ENCODE peak calls at places on chromosomes 6 and 20, in four cellular contexts. One of them, this sample, is unnamed.

GRCh38 chr20:32139947-32140346 is 30.4 kb downstream of the TM9SF4 start:
- DNase-seq in K562: no peak
- DNase-seq in GM12878: peak; percentile 53
- DNase-seq in WTC11: no peak
- DNase-seq in this sample: no peak

GRCh38 chr6:119289651-119290050 is 59.9 kb downstream of the MAN1A1 start:
- DNase-seq in K562: no peak
- DNase-seq in GM12878: no peak
- DNase-seq in WTC11: no peak
- DNase-seq in this sample: no peak

GRCh38 chr6:143655541-143655940 is 22.2 kb upstream of the PHACTR2 start:
- DNase-seq in GM12878: no peak
- DNase-seq in WTC11: no peak
- DNase-seq in K562: no peak
- DNase-seq in this sample: peak; percentile 52

GRCh38 chr6:19999319-20000191 is 162.4 kb downstream of the ID4 start:
- DNase-seq in K562: peak; percentile 77
- DNase-seq in GM12878: peak; percentile 25
- DNase-seq in WTC11: no peak
- DNase-seq in this sample: no peak

GRCh38 chr6:157597461-157598312 is 216.7 kb downstream of the ZDHHC14 start:
- DNase-seq in GM12878: no peak
- DNase-seq in K562: no peak
- DNase-seq in WTC11: peak; percentile 59
- DNase-seq in this sample: peak; percentile 56

GRCh38 chr6:20919677-20920385 is 385.6 kb downstream of the CDKAL1 start:
- DNase-seq in K562: no peak
- DNase-seq in GM12878: peak; percentile 59
- DNase-seq in WTC11: no peak
- DNase-seq in this sample: no peak

GRCh38 chr20:15842872-15843271 is 730.4 kb downstream of the KIF16B start:
- DNase-seq in GM12878: no peak
- DNase-seq in WTC11: no peak
- DNase-seq in K562: no peak
- DNase-seq in this sample: no peak

GRCh38 chr6:19554356-19555225 is 282.6 kb upstream of the ID4 start:
- DNase-seq in GM12878: no peak
- DNase-seq in WTC11: no peak
- DNase-seq in K562: no peak
- DNase-seq in this sample: no peak

GRCh38 chr20:37373020-37373592 is 27.2 kb downstream of the SRC start:
- DNase-seq in K562: no peak
- DNase-seq in GM12878: no peak
- DNase-seq in WTC11: no peak
- DNase-seq in this sample: no peak

GRCh38 chr6:73134588-73134987 is 90.7 kb downstream of the KHDC1L start:
- DNase-seq in GM12878: no peak
- DNase-seq in WTC11: peak; percentile 96
- DNase-seq in K562: peak; percentile 23
- DNase-seq in this sample: peak; percentile 16

GRCh38 chr6:75602897-75603395 is 1.3 kb downstream of the SENP6 start:
- DNase-seq in WTC11: no peak
- DNase-seq in GM12878: no peak
- DNase-seq in K562: peak; percentile 16
- DNase-seq in this sample: no peak

GRCh38 chr20:32780278-32780677 is 18.1 kb downstream of the DNMT3B start:
- DNase-seq in K562: no peak
- DNase-seq in GM12878: no peak
- DNase-seq in WTC11: no peak
- DNase-seq in this sample: no peak

GRCh38 chr6:29965873-29966601 is 23.7 kb downstream of the HLA-A start:
- DNase-seq in GM12878: peak; percentile 62
- DNase-seq in K562: peak; percentile 58
- DNase-seq in WTC11: no peak
- DNase-seq in this sample: peak; percentile 95

GRCh38 chr6:10487668-10488327 is 33.4 kb upstream of the GCNT2 start:
- DNase-seq in WTC11: peak; percentile 55
- DNase-seq in K562: no peak
- DNase-seq in GM12878: no peak
- DNase-seq in this sample: no peak

GRCh38 chr6:2531426-2532208 is 219.1 kb downstream of the MYLK4 start:
- DNase-seq in K562: no peak
- DNase-seq in GM12878: no peak
- DNase-seq in WTC11: no peak
- DNase-seq in this sample: no peak

GRCh38 chr6:31547727-31548422 is 467 bp downstream of the NFKBIL1 start:
- DNase-seq in GM12878: no peak
- DNase-seq in WTC11: no peak
- DNase-seq in K562: peak; percentile 33
- DNase-seq in this sample: no peak

GRCh38 chr20:63314566-63315239 is 21.7 kb downstream of the COL20A1 start:
- DNase-seq in GM12878: no peak
- DNase-seq in WTC11: no peak
- DNase-seq in K562: no peak
- DNase-seq in this sample: no peak

GRCh38 chr20:62065669-62066338 is at the start of gene TAF4:
- DNase-seq in K562: peak; percentile 98
- DNase-seq in WTC11: peak; percentile 70
- DNase-seq in GM12878: no peak
- DNase-seq in this sample: peak; percentile 59

GRCh38 chr6:7894272-7895124 is 16.1 kb downstream of the TXNDC5 start:
- DNase-seq in GM12878: no peak
- DNase-seq in WTC11: no peak
- DNase-seq in K562: no peak
- DNase-seq in this sample: no peak

GRCh38 chr6:68891419-68891818 is 256.3 kb downstream of the ADGRB3 start:
- DNase-seq in WTC11: no peak
- DNase-seq in GM12878: no peak
- DNase-seq in K562: no peak
- DNase-seq in this sample: no peak

GRCh38 chr20:36951198-36951976 is at the start of gene SAMHD1:
- DNase-seq in WTC11: peak; percentile 97
- DNase-seq in GM12878: peak; percentile 96
- DNase-seq in K562: peak; percentile 100
- DNase-seq in this sample: peak; percentile 100

GRCh38 chr6:43436577-43437282 is 9.4 kb downstream of the ABCC10 start:
- DNase-seq in GM12878: no peak
- DNase-seq in K562: no peak
- DNase-seq in WTC11: no peak
- DNase-seq in this sample: peak; percentile 97

GRCh38 chr6:3318821-3319540 is 60.2 kb downstream of the PSMG4 start:
- DNase-seq in K562: no peak
- DNase-seq in GM12878: no peak
- DNase-seq in WTC11: no peak
- DNase-seq in this sample: no peak

GRCh38 chr20:32285082-32285620 is 7.7 kb downstream of the KIF3B start:
- DNase-seq in WTC11: no peak
- DNase-seq in GM12878: peak; percentile 40
- DNase-seq in K562: no peak
- DNase-seq in this sample: no peak

GRCh38 chr6:31386977-31387376 is 16.4 kb upstream of the MICA start:
- DNase-seq in WTC11: no peak
- DNase-seq in GM12878: no peak
- DNase-seq in K562: no peak
- DNase-seq in this sample: peak; percentile 60

GRCh38 chr20:44716309-44717106 is 1.3 kb downstream of the CCN5 start:
- DNase-seq in K562: no peak
- DNase-seq in WTC11: no peak
- DNase-seq in GM12878: no peak
- DNase-seq in this sample: no peak
- TF ChIP-seq ETV6 in K562: no peak
- TF ChIP-seq ETV6 in WTC11: no peak
- TF ChIP-seq ETV6 in GM12878: no peak
- TF ChIP-seq ETV6 in this sample: no peak

GRCh38 chr6:110689275-110689935 is 125.9 kb downstream of the CDK19 start:
- DNase-seq in WTC11: no peak
- DNase-seq in GM12878: no peak
- DNase-seq in K562: no peak
- DNase-seq in this sample: no peak
- TF ChIP-seq ETV6 in WTC11: no peak
- TF ChIP-seq ETV6 in GM12878: no peak
- TF ChIP-seq ETV6 in K562: no peak
- TF ChIP-seq ETV6 in this sample: no peak

GRCh38 chr6:137698636-137699035 is 168.4 kb upstream of the TNFAIP3 start:
- DNase-seq in WTC11: no peak
- DNase-seq in GM12878: no peak
- DNase-seq in K562: no peak
- DNase-seq in this sample: no peak

GRCh38 chr6:137697267-137697938 is 169.7 kb upstream of the TNFAIP3 start:
- DNase-seq in WTC11: peak; percentile 19
- DNase-seq in GM12878: no peak
- DNase-seq in K562: no peak
- DNase-seq in this sample: peak; percentile 94

GRCh38 chr6:137699036-137699683 is 167.9 kb upstream of the TNFAIP3 start:
- DNase-seq in K562: no peak
- DNase-seq in GM12878: no peak
- DNase-seq in WTC11: no peak
- DNase-seq in this sample: no peak

GRCh38 chr6:137693737-137694136 is 173.3 kb upstream of the TNFAIP3 start:
- DNase-seq in WTC11: no peak
- DNase-seq in K562: no peak
- DNase-seq in GM12878: no peak
- DNase-seq in this sample: no peak

DNA sequence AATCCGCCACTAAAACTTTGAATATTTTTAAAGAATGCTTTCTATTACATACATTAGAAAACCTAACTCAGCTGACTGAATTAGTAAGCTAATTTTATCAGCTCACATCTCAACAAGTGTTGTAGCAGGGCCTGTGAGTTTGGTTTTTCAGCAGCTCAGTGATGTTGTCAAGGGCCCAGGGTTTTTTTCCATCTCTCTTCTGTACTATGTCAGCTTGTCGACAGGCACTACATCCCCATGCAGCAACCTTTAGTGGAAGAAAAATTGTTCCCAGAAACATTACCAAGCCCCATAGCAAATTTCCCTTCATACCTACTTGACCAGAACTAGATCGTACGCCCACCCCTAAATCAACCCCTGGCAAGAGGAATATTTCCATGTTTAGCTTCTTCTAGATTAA is 170.3 kb upstream of the TNFAIP3 start:
- DNase-seq in GM12878: no peak
- DNase-seq in WTC11: no peak
- DNase-seq in K562: no peak
- DNase-seq in this sample: no peak
- TF ChIP-seq ETV6 in GM12878: no peak
- TF ChIP-seq ETV6 in WTC11: no peak
- TF ChIP-seq ETV6 in K562: no peak
- TF ChIP-seq ETV6 in this sample: no peak

DNA sequence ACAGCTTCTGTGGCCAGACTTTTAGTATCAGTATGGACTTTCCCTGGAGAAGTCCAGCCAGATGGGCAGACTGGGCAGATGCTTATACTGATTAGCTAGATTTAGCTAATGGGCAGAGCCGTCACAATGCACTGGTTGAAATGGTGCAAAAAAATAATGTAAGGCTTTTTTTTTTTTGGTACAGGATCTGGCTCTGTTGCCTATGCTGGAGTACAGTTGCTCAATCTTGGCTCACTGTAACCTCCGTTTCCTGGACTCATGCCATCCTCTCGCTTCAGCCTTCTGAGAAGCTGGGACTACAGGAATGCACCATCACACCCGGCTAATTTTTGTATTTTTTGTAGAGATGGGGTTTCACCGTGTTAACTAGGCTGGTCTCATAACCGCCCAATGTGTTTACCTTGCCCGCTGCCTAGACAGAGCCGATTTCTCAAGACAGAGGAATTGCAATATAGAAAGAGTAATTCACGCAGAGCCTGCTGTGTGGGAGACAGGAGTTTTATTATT is 16.4 kb upstream of the KIFC1 start:
- DNase-seq in K562: no peak
- DNase-seq in WTC11: no peak
- DNase-seq in GM12878: no peak
- DNase-seq in this sample: no peak
- TF ChIP-seq ETV6 in K562: no peak
- TF ChIP-seq ETV6 in WTC11: no peak
- TF ChIP-seq ETV6 in GM12878: no peak
- TF ChIP-seq ETV6 in this sample: no peak

DNA sequence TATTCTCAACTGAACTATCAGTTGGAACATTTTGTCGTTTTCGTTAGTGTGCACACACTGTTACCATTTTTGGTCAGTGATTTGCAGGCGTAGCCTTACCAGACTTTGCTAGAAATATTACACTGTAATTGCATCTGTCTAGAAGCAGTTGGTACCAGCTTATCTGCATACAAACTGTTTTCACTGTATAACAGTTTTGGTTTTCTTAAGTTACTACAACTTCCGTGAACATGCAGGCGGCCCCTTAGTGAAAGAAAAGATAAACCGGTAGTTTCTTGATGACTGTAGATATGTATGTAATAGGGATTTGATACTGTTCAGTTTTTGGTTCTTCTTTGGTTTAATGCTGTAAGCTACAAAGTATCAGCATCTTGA is 1.3 kb downstream of the DSTN start:
- DNase-seq in WTC11: no peak
- DNase-seq in GM12878: no peak
- DNase-seq in K562: no peak
- DNase-seq in this sample: no peak
- TF ChIP-seq ETV6 in WTC11: no peak
- TF ChIP-seq ETV6 in GM12878: no peak
- TF ChIP-seq ETV6 in K562: no peak
- TF ChIP-seq ETV6 in this sample: no peak

GRCh38 chr20:51586005-51586440 is 43.5 kb upstream of the NFATC2 start:
- DNase-seq in GM12878: no peak
- DNase-seq in K562: no peak
- DNase-seq in WTC11: no peak
- DNase-seq in this sample: no peak
- TF ChIP-seq ETV6 in GM12878: no peak
- TF ChIP-seq ETV6 in K562: no peak
- TF ChIP-seq ETV6 in WTC11: no peak
- TF ChIP-seq ETV6 in this sample: no peak

DNA sequence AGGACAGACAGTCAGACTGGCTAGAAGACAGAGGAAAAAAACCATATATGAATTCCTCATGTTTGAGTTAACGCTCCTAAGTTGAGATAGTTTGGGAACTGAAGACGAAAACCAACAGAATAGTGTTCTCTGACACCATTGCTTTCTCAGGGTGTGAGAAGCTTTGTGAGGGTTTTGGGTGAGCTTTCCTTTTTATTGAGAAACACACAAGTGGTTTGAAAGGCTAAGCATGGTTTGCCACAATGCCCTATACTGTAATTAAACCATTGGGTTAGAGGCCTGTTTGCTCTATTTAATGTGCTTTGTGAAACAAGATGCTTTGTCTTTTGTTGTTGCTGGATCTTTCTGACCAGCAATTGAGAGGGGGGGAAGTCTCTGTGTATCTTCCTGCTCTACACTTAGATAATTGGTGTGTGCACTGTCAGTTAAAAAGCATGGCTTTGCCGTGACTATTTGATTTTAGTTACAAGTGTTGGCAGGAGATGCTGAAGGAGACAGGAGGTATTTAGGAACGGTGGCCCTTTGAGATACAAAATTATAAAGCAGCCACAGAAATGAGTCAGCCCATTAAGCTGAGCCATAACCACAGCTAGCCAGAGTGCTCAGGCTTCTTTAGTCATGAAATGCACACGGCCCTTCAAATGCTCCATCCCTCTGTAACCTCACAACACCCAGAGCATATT is 273.0 kb upstream of the PREP start:
- DNase-seq in K562: no peak
- DNase-seq in WTC11: no peak
- DNase-seq in GM12878: no peak
- DNase-seq in this sample: no peak
- TF ChIP-seq ETV6 in K562: no peak
- TF ChIP-seq ETV6 in WTC11: no peak
- TF ChIP-seq ETV6 in GM12878: no peak
- TF ChIP-seq ETV6 in this sample: no peak

GRCh38 chr6:116881236-116881635 is 4.2 kb downstream of the RFX6 start:
- DNase-seq in WTC11: no peak
- DNase-seq in GM12878: no peak
- DNase-seq in K562: no peak
- DNase-seq in this sample: peak; percentile 9
- TF ChIP-seq ETV6 in WTC11: no peak
- TF ChIP-seq ETV6 in GM12878: no peak
- TF ChIP-seq ETV6 in K562: no peak
- TF ChIP-seq ETV6 in this sample: no peak